ENCODE peak calls at places on chromosome 1, in ten cellular contexts. W, Q, D, G, E, R, K, N, B and M are unnamed samples. For H3K27me3, the result is how much of the 10 kb centered on the place peaks cover.

GRCh38 chr1:202852163-202852904 is 36.6 kb downstream of the RABIF start:
- DNase-seq in B (peak), E (peak), K (no peak), G (peak), N (peak), W (peak), D (peak), Q (peak), R (no peak), M (peak)

GRCh38 chr1:4105300-4105880 is 205.3 kb upstream of the C1orf174 start:
- DNase-seq in Q (no peak), B (no peak), K (no peak), R (peak), W (no peak), G (no peak), N (no peak), E (no peak), D (no peak), M (no peak)

GRCh38 chr1:246919902-246920301 is 11.8 kb downstream of the AHCTF1 start:
- DNase-seq in D (no peak), N (no peak), R (no peak), K (no peak), B (no peak), W (no peak), G (no peak), E (no peak), Q (no peak), M (no peak)

GRCh38 chr1:43359696-43360095 is 915 bp downstream of the CDC20 start:
- DNase-seq in B (no peak), Q (no peak), E (peak), D (no peak), N (no peak), W (no peak), R (no peak), K (no peak), G (no peak), M (no peak)

GRCh38 chr1:110860174-110860573 is 12.8 kb upstream of the CD53 start:
- DNase-seq in Q (no peak), R (no peak), G (no peak), N (no peak), B (no peak), E (no peak), D (no peak), K (no peak), W (no peak), M (no peak)

GRCh38 chr1:230772457-230773395 is 25.5 kb downstream of the CAPN9 start:
- DNase-seq in K (no peak), B (peak), G (peak), Q (peak), R (no peak), E (no peak), D (no peak), N (peak), W (peak), M (peak)

GRCh38 chr1:205481629-205482071 is 22.8 kb upstream of the CDK18 start:
- DNase-seq in Q (no peak), E (no peak), D (no peak), N (no peak), K (no peak), W (no peak), G (peak), B (no peak), R (no peak), M (no peak)

GRCh38 chr1:168141986-168142385 is 5.3 kb upstream of the GPR161 start:
- DNase-seq in B (no peak), Q (peak), R (no peak), K (no peak), N (no peak), W (no peak), G (no peak), E (no peak), D (no peak), M (no peak)

GRCh38 chr1:153357853-153358690 is at the start of gene S100A9:
- DNase-seq in N (no peak), Q (no peak), D (no peak), R (no peak), G (no peak), K (no peak), E (peak), B (no peak), W (peak), M (no peak)

GRCh38 chr1:231885209-231885854 is 258.7 kb downstream of the DISC1 start:
- DNase-seq in W (no peak), K (no peak), B (no peak), E (no peak), R (no peak), G (no peak), D (peak), N (no peak), Q (peak), M (no peak)

GRCh38 chr1:201568258-201568657 is 29.3 kb downstream of the NAV1 start:
- DNase-seq in G (no peak), D (no peak), W (no peak), B (no peak), N (no peak), Q (no peak), K (no peak), R (no peak), E (no peak), M (no peak)

GRCh38 chr1:58592521-58593134 is 15.6 kb upstream of the TACSTD2 start:
- DNase-seq in W (no peak), R (peak), D (peak), K (peak), N (peak), E (no peak), Q (peak), G (peak), B (peak), M (peak)

GRCh38 chr1:107991371-107992066 is 26.5 kb upstream of the VAV3 start:
- DNase-seq in E (no peak), N (no peak), K (no peak), G (peak), R (no peak), Q (peak), D (peak), B (no peak), W (no peak), M (no peak)

GRCh38 chr1:213162338-213162737 is 111.3 kb downstream of the RPS6KC1 start:
- DNase-seq in Q (peak), B (no peak), G (peak), E (no peak), K (no peak), N (no peak), R (no peak), D (no peak), W (no peak), M (no peak)

GRCh38 chr1:225897595-225898514 is 8.9 kb upstream of the LEFTY1 start:
- DNase-seq in E (no peak), R (no peak), D (no peak), Q (no peak), W (peak), K (no peak), G (no peak), N (no peak), B (no peak), M (no peak)

GRCh38 chr1:236158719-236159118 is 16.4 kb downstream of the GPR137B start:
- DNase-seq in Q (no peak), R (no peak), N (no peak), E (no peak), K (no peak), W (no peak), B (no peak), D (no peak), G (no peak), M (no peak)

GRCh38 chr1:211833174-211833820 is 2.7 kb upstream of the LPGAT1 start:
- DNase-seq in Q (no peak), N (no peak), W (no peak), E (no peak), D (no peak), K (no peak), G (no peak), R (no peak), B (no peak), M (no peak)

GRCh38 chr1:51982161-51982560 is 8.3 kb downstream of the RAB3B start:
- DNase-seq in D (no peak), N (no peak), R (no peak), Q (no peak), E (no peak), K (no peak), W (no peak), G (no peak), B (no peak), M (no peak)

GRCh38 chr1:228985661-228986060 is 250.4 kb downstream of the RHOU start:
- DNase-seq in N (no peak), B (no peak), R (no peak), Q (no peak), G (no peak), E (no peak), K (no peak), D (no peak), W (no peak), M (no peak)

GRCh38 chr1:231420959-231421615 is 1.0 kb downstream of the EGLN1 start:
- DNase-seq in R (peak), N (peak), D (peak), G (peak), K (no peak), Q (peak), W (peak), B (peak), E (peak), M (peak)

GRCh38 chr1:193539731-193540459 is 353.5 kb upstream of the B3GALT2 start:
- DNase-seq in K (no peak), G (no peak), D (no peak), Q (no peak), W (no peak), B (no peak), R (no peak), N (no peak), E (no peak), M (no peak)

GRCh38 chr1:163875214-163875926 is 553.6 kb downstream of the NUF2 start:
- DNase-seq in E (no peak), G (peak), W (peak), Q (peak), R (no peak), N (no peak), B (peak), D (peak), K (no peak), M (no peak)

GRCh38 chr1:91757760-91758545 is 128.0 kb downstream of the TGFBR3 start:
- DNase-seq in E (no peak), R (no peak), N (no peak), D (peak), Q (no peak), K (no peak), B (no peak), W (no peak), G (peak), M (no peak)

GRCh38 chr1:89641781-89642180 is 8.9 kb downstream of the LRRC8C start:
- DNase-seq in K (no peak), Q (no peak), D (no peak), B (no peak), R (no peak), N (no peak), W (no peak), G (no peak), E (no peak), M (no peak)

GRCh38 chr1:203378529-203379271 is 27.8 kb upstream of the FMOD start:
- DNase-seq in G (no peak), R (no peak), N (no peak), K (no peak), Q (peak), E (no peak), D (peak), W (peak), B (no peak), M (no peak)

GRCh38 chr1:34908369-34908768 is 21.1 kb downstream of the DLGAP3 start:
- DNase-seq in W (no peak), N (no peak), D (no peak), K (no peak), G (no peak), Q (no peak), E (no peak), R (no peak), B (no peak), M (no peak)

GRCh38 chr1:226953175-226953800 is 13.2 kb downstream of the COQ8A start:
- DNase-seq in W (no peak), D (no peak), N (no peak), G (no peak), E (no peak), R (no peak), B (no peak), K (no peak), Q (no peak), M (no peak)

GRCh38 chr1:57163789-57164188 is 198.0 kb upstream of the C8B start:
- DNase-seq in E (no peak), B (no peak), N (no peak), D (no peak), G (no peak), R (no peak), K (no peak), Q (no peak), W (no peak), M (no peak)

GRCh38 chr1:25556791-25557476 is 13.5 kb downstream of the LDLRAP1 start:
- DNase-seq in N (no peak), R (peak), B (no peak), K (peak), Q (peak), D (no peak), E (peak), W (peak), G (peak), M (no peak)

GRCh38 chr1:32138965-32139364 is 31.1 kb downstream of the KPNA6 start:
- DNase-seq in D (peak), B (no peak), K (no peak), Q (peak), G (peak), N (no peak), E (no peak), R (no peak), W (no peak), M (no peak)

GRCh38 chr1:17355898-17356297 is 16.1 kb upstream of the PADI6 start:
- DNase-seq in G (no peak), K (no peak), W (no peak), N (no peak), B (no peak), E (no peak), D (no peak), R (no peak), Q (no peak), M (no peak)

GRCh38 chr1:119160435-119160834 is 20.0 kb upstream of the WARS2 start:
- DNase-seq in D (no peak), R (no peak), G (peak), E (no peak), N (no peak), B (no peak), W (no peak), Q (no peak), K (no peak), M (no peak)

GRCh38 chr1:69919922-69920273 is 285.5 kb downstream of the LRRC40 start:
- DNase-seq in E (no peak), B (no peak), Q (no peak), W (no peak), D (no peak), R (peak), N (no peak), K (no peak), G (no peak), M (no peak)

GRCh38 chr1:81617308-81618027 is 183.3 kb upstream of the ADGRL2 start:
- DNase-seq in N (no peak), Q (peak), K (no peak), D (no peak), E (peak), W (no peak), B (no peak), G (peak), R (no peak), M (no peak)

GRCh38 chr1:91751281-91751680 is 134.7 kb downstream of the TGFBR3 start:
- DNase-seq in E (no peak), B (no peak), R (no peak), G (peak), Q (peak), W (no peak), D (no peak), N (no peak), K (no peak), M (no peak)

GRCh38 chr1:114156538-114157274 is 3.0 kb upstream of the SYT6 start:
- DNase-seq in N (no peak), W (no peak), E (no peak), Q (no peak), D (no peak), G (no peak), R (no peak), B (no peak), K (no peak), M (no peak)
- H3K27me3 ChIP-seq in N (under half), W (under half), E (under half), Q (half or more), D (half or more), G (half or more), R (under half), B (under half), K (half or more), M (half or more)

DNA sequence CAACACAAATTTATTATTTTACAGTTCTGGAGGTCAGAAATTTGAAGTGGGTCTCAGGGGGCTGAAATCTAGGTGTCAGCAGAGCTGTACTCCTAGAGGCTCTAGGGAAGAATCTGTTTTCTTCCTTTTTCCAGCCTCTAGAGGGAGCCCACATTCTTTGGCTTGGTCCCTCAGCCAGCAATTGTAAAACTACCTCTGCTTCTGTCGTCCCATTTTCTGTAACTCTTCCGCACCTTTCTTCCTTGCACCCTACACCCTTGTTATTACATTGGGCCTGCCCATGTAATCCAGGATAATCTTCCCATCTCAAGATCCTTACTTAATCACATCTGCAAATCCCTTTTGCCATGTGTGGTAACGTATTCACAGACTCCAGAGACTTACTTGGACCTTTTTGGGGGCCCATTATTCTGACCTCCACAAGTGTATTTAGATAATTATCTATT is 24.8 kb upstream of the THEM4 start:
- DNase-seq in K (no peak), W (peak), G (peak), D (peak), Q (peak), B (peak), E (peak), N (no peak), R (no peak), M (peak)
- H3K27me3 ChIP-seq in K (under half), W (under half), G (under half), D (under half), Q (under half), B (under half), E (under half), N (under half), R (under half), M (under half)

DNA sequence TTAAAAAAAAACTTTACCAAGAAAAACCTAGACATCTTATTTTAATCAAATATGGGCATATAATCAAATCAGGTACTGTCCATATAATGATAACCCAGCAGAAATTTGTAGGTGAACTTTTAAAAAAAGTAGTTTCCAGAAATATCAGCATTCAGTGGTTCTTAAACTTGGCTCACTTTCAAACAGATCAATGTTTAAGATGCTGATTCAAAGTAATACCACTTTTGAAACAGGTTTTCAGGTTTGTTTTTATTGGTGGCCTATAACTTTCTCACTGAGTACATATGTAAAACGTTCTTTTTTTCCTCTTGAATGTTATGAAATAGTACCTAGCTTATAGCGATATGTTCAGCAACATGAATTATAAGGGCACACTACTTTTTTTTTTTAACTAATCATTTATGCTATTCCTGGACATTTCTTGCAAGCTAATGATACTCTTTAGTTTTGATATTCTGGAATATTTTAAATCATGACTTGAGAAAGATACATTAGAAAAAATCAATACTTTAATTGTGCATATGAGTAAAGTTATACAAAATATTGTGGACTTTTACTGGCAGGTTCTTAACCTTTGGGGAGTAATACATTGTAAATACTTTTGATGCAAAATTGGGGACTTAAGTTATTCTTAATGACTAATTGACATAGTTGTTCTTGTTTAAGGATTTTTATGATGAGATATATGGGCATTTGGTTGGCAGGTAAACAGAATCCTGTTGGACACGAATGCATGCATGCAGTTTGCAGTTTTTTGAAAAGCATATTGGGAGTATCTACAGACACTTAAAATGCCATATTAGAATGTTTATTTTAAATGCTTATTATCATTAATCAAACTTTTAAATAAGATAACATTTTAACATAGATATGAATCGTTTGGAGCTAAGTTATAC is 3.1 kb downstream of the NFIA start:
- DNase-seq in B (no peak), D (no peak), G (no peak), Q (no peak), W (no peak), K (no peak), E (no peak), N (no peak), R (no peak), M (no peak)
- H3K27me3 ChIP-seq in B (under half), D (under half), G (under half), Q (under half), W (under half), K (under half), E (under half), N (under half), R (under half), M (under half)

DNA sequence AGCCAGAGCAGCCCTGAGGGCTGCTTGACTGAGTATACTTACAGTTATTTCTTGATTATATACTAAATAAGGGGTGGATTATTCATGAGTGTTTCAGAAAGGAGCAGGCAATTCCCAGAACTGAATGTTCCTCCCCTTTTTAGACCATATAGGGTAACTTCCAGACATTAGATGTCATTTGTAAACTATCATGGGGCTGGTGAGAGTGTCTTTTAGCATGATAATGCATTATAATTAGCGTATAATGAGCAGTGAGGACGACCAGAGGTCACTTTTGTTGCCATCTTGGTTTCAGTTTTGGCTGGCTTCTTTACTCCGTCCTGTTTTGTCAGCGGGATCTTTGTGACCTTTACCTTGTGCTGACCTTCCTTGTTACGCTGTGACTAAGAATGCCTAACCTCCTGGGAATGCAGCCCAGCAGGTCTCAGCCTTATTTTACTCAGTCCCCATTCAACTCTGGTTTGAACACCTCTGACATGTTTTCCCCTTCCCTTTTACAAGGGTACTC is 16.1 kb downstream of the KCTD3 start:
- DNase-seq in N (no peak), K (no peak), D (no peak), E (no peak), R (no peak), Q (no peak), B (peak), W (no peak), G (no peak), M (peak)
- H3K27me3 ChIP-seq in N (under half), K (under half), D (under half), E (under half), R (under half), Q (under half), B (under half), W (under half), G (under half), M (under half)

GRCh38 chr1:172585348-172585747 is 52.4 kb downstream of the SUCO start:
- DNase-seq in K (no peak), B (no peak), E (no peak), G (peak), Q (peak), D (no peak), R (no peak), N (no peak), W (no peak), M (no peak)
- H3K27me3 ChIP-seq in K (under half), B (under half), E (under half), G (under half), Q (under half), D (under half), R (under half), N (under half), W (under half), M (under half)

GRCh38 chr1:18738617-18739016 is 108.0 kb downstream of the PAX7 start:
- DNase-seq in N (no peak), B (no peak), R (peak), E (no peak), Q (no peak), K (peak), D (no peak), G (no peak), W (no peak), M (no peak)
- H3K27me3 ChIP-seq in N (under half), B (under half), R (under half), E (under half), Q (under half), K (under half), D (under half), G (under half), W (under half), M (under half)

GRCh38 chr1:62882161-62882560 is 98.2 kb downstream of the ATG4C start:
- DNase-seq in G (no peak), D (no peak), E (no peak), R (no peak), B (no peak), W (no peak), Q (no peak), N (no peak), K (no peak), M (no peak)
- H3K27me3 ChIP-seq in G (under half), D (under half), E (under half), R (under half), B (under half), W (under half), Q (half or more), N (under half), K (under half), M (under half)

GRCh38 chr1:20389551-20389950 is 96.5 kb downstream of the CAMK2N1 start:
- DNase-seq in R (no peak), W (no peak), G (no peak), E (no peak), N (no peak), Q (no peak), D (no peak), K (no peak), B (no peak), M (no peak)
- H3K27me3 ChIP-seq in R (under half), W (under half), G (half or more), E (under half), N (under half), Q (half or more), D (under half), K (under half), B (under half), M (half or more)